ENCODE peak calls at places on chromosomes 12 and 14, in ten cellular contexts. S is CD8-positive, alpha-beta T cell; C is body of pancreas; Y is fibroblast of mammary gland; K is NB4; F is astrocyte; R is glutamatergic neuron; A is fibroblast of pulmonary artery; G is upper lobe of right lung; I is WTC11. E is an unnamed sample.

GRCh38 chr12:65673732-65674131 is 150.6 kb upstream of the HMGA2 start:
- DNase-seq in S (no peak), C (no peak), Y (peak; percentile 58), K (no peak), F (peak; percentile 10), R (no peak), A (peak; percentile 59), G (no peak), I (no peak), E (no peak)

GRCh38 chr14:77051101-77051500 is 22.6 kb upstream of the IRF2BPL start:
- DNase-seq in S (no peak), C (peak; percentile 56), Y (no peak), K (no peak), F (no peak), R (no peak), A (no peak), G (peak; percentile 92), I (no peak), E (peak; percentile 52)

GRCh38 chr12:74337951-74338350 is 199.7 kb upstream of the ATXN7L3B start:
- DNase-seq in S (no peak), C (no peak), Y (peak; percentile 70), K (no peak), F (peak; percentile 76), R (no peak), A (peak; percentile 65), G (no peak), I (no peak), E (no peak)

GRCh38 chr12:120012067-120012621 is 23.1 kb downstream of the BICDL1 start:
- DNase-seq in S (peak; percentile 47), C (no peak), Y (peak; percentile 38), K (no peak), F (peak; percentile 12), R (peak; percentile 32), A (peak; percentile 11), G (no peak), I (no peak), E (peak; percentile 37)

GRCh38 chr14:57266060-57266459 is 2.6 kb downstream of the EXOC5 start:
- DNase-seq in S (no peak), C (no peak), Y (peak; percentile 33), K (no peak), F (no peak), R (no peak), A (peak; percentile 36), G (no peak), I (no peak), E (no peak)

GRCh38 chr14:32251530-32251929 is 48.5 kb upstream of the RNU6-8 start:
- DNase-seq in S (no peak), C (no peak), Y (no peak), K (no peak), F (no peak), R (no peak), A (no peak), G (no peak), I (no peak), E (no peak)

GRCh38 chr12:49985981-49986380 is 13.2 kb downstream of the AQP6 start:
- DNase-seq in S (no peak), C (no peak), Y (peak; percentile 21), K (no peak), F (peak; percentile 11), R (no peak), A (no peak), G (no peak), I (no peak), E (no peak)

GRCh38 chr12:8108808-8109398 is 14.5 kb upstream of the CLEC4A start:
- DNase-seq in S (peak; percentile 54), C (peak; percentile 86), Y (peak; percentile 79), K (peak; percentile 77), F (peak; percentile 44), R (peak; percentile 84), A (peak; percentile 88), G (peak; percentile 68), I (peak; percentile 85), E (peak; percentile 78)

GRCh38 chr12:49283541-49284429 is 11.2 kb upstream of the PRPH start:
- DNase-seq in S (no peak), C (no peak), Y (no peak), K (no peak), F (no peak), R (peak; percentile 33), A (no peak), G (peak; percentile 54), I (no peak), E (peak; percentile 37)

GRCh38 chr14:104794099-104794498 is 1.4 kb downstream of the AKT1 start:
- DNase-seq in S (no peak), C (peak; percentile 64), Y (peak; percentile 66), K (peak; percentile 55), F (peak; percentile 47), R (no peak), A (peak; percentile 67), G (peak; percentile 87), I (peak; percentile 89), E (peak; percentile 96)

GRCh38 chr12:7716391-7716790 is 5.2 kb downstream of the DPPA3 start:
- DNase-seq in S (no peak), C (no peak), Y (peak; percentile 20), K (peak; percentile 47), F (no peak), R (no peak), A (no peak), G (no peak), I (no peak), E (no peak)

GRCh38 chr12:116058574-116058973 is 218.9 kb downstream of the MED13L start:
- DNase-seq in S (no peak), C (no peak), Y (no peak), K (no peak), F (no peak), R (no peak), A (no peak), G (no peak), I (no peak), E (no peak)

GRCh38 chr12:48279096-48279495 is 71.6 kb downstream of the ZNF641 start:
- DNase-seq in S (no peak), C (no peak), Y (no peak), K (peak; percentile 57), F (no peak), R (no peak), A (no peak), G (no peak), I (no peak), E (no peak)

GRCh38 chr12:113242018-113242418 is 20.8 kb downstream of the TPCN1 start:
- DNase-seq in S (no peak), C (peak; percentile 89), Y (peak; percentile 31), K (peak; percentile 74), F (peak; percentile 74), R (no peak), A (no peak), G (peak; percentile 86), I (no peak), E (no peak)

GRCh38 chr12:75585309-75585708 is 73.9 kb upstream of the KRR1 start:
- DNase-seq in S (no peak), C (no peak), Y (peak; percentile 83), K (no peak), F (peak; percentile 83), R (no peak), A (peak; percentile 76), G (no peak), I (no peak), E (no peak)

GRCh38 chr12:34186492-34186891 is 164.2 kb downstream of the ALG10 start:
- DNase-seq in S (no peak), C (no peak), Y (no peak), K (peak; percentile 20), F (no peak), R (no peak), A (no peak), G (no peak), I (no peak), E (no peak)
- TF ChIP-seq CTCF in S (no peak), C (no peak), Y (no peak), K (no peak), F (no peak), R (no peak), A (no peak), G (no peak), I (no peak), E (no peak)

DNA sequence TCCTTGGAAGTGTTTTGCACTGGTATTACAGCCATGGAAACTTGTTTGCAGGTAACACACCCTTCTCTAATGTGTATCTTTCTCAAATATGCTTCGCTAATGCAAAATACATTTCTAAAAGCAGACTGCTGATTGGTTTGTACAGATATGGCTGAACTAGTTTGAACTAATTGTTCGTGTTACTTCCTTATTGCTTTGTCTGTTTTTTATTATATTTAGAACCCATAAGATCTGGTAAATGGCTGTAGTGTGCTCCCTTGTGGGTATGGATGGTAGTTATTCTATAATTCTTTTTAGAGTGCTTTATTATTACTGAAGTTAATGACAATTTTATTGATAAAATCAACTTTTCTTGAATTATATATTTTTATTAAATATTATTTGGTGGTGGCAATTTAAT is 53.0 kb downstream of the ATF7IP start:
- DNase-seq in S (no peak), C (no peak), Y (peak; percentile 61), K (no peak), F (peak; percentile 29), R (no peak), A (peak; percentile 55), G (no peak), I (no peak), E (no peak)
- TF ChIP-seq CTCF in S (peak; percentile 81), C (peak; percentile 49), Y (peak; percentile 35), K (no peak), F (peak; percentile 19), R (peak; percentile 36), A (peak; percentile 34), G (peak; percentile 29), I (no peak), E (peak; percentile 43)

DNA sequence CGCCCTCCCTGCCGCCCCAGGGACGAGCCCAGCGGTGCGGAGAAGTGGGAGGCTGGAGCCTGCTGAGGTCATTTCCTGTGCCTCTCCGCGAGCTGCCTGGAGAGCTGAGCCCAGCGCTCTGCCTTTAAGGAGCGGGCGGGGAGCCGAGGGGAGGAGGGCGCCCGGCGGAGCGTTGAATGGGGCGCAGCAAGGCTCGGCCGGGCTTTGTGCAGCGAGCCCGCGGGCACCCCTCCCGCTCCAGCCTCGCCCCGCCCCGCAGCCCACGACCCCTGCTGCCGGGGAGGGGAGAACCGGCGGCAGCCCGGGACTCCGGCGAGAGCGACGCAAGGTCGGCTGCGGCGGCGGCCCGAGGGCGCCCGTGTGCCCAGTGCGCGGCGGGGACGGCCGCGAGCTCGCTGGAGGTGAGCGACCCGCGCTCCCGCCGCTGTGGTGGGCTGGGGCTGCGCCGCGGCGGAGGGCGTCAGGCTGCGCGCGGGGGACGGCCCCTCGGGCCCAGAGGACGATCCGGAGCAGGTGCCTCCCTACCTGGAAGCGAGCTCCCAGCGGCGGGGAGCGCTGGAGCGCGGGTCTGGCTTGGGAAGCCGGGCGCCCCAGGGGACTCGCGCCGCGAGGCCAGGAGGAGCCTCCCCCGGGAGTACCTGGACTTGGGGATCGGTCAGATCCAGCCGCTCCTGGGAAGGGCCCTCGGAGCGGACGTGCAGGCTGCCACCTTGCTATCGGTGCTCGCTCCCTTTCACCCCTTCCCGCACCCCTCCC is at the start of gene PLEKHH1:
- DNase-seq in S (no peak), C (peak; percentile 92), Y (peak; percentile 61), K (peak; percentile 82), F (peak; percentile 67), R (peak; percentile 76), A (peak; percentile 61), G (peak; percentile 88), I (peak; percentile 75), E (peak; percentile 74)
- TF ChIP-seq CTCF in S (no peak), C (no peak), Y (no peak), K (no peak), F (no peak), R (no peak), A (no peak), G (no peak), I (no peak), E (no peak)

DNA sequence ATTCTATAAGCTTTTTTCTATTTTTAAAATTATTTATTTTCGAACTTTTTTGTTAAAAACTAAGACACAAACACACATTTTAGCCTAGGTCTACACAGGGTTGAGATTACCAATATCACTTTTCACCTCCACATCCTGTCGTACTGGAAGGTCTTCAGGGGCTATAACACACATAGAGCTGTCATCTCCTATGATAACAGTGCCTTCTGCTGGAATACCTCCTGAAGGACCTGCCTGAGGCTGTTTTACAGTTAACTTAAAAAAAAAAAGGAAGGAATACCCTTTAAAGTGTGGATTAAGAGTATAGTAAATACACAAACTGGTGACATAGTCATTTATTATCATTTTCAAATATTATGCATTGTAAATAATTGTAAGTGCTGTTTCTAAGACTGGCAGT is 43.0 kb downstream of the RASSF8 start:
- DNase-seq in S (no peak), C (no peak), Y (no peak), K (peak; percentile 41), F (no peak), R (no peak), A (no peak), G (no peak), I (no peak), E (no peak)
- TF ChIP-seq CTCF in S (no peak), C (no peak), Y (no peak), K (no peak), F (no peak), R (no peak), A (no peak), G (no peak), I (no peak), E (peak; percentile 6)